ENCODE peak calls at places on chromosome 22, in five cellular contexts. M is BJ, G is ovary, A is GM04503, Z is choroid plexus epithelial cell. T is an unnamed sample.

GRCh38 chr22:40982482-40983385 is 31.6 kb downstream of the RBX1 start:
- DNase-seq in M (no peak), G (no peak), A (no peak), Z (no peak), T (no peak)

GRCh38 chr22:31825513-31825912 is 71.7 kb downstream of the DEPDC5 start:
- DNase-seq in A (no peak), M (no peak), Z (no peak), G (no peak), T (no peak)

GRCh38 chr22:38474003-38474607 is 6.2 kb downstream of the KDELR3 start:
- DNase-seq in A (no peak), M (no peak), G (no peak), Z (no peak), T (no peak)

GRCh38 chr22:37430941-37431340 is 3.7 kb upstream of the ELFN2 start:
- DNase-seq in Z (no peak), G (no peak), A (no peak), M (no peak), T (no peak)

GRCh38 chr22:17357688-17358087 is 11.6 kb upstream of the CECR2 start:
- DNase-seq in G (no peak), A (no peak), Z (no peak), M (no peak), T (no peak)

GRCh38 chr22:42720263-42721044 is at the start of gene A4GALT:
- DNase-seq in Z (no peak), M (no peak), G (no peak), A (no peak), T (no peak)

GRCh38 chr22:24120029-24120428 is 61.3 kb upstream of the SUSD2 start:
- DNase-seq in Z (no peak), M (no peak), G (no peak), A (no peak), T (no peak)

GRCh38 chr22:40334060-40334459 is 12.2 kb upstream of the ADSL start:
- DNase-seq in M (no peak), G (no peak), Z (no peak), A (no peak), T (no peak)

GRCh38 chr22:39267966-39268365 is 23.2 kb upstream of the PDGFB start:
- DNase-seq in G (no peak), M (no peak), A (no peak), Z (no peak), T (no peak)

GRCh38 chr22:43862074-43862881 is at the start of gene SULT4A1:
- DNase-seq in A (no peak), Z (peak), M (no peak), G (no peak), T (peak)

GRCh38 chr22:48167238-48167637 is 1404.8 kb downstream of the TBC1D22A start:
- DNase-seq in A (no peak), M (no peak), G (no peak), Z (no peak), T (no peak)

GRCh38 chr22:28123989-28124766 is 205.1 kb upstream of the PITPNB start:
- DNase-seq in A (no peak), G (no peak), Z (no peak), M (no peak), T (no peak)

GRCh38 chr22:20043997-20044342 is 23.1 kb downstream of the TANGO2 start:
- DNase-seq in Z (no peak), G (no peak), M (no peak), A (no peak), T (no peak)

GRCh38 chr22:46853191-46853590 is 90.7 kb downstream of the TBC1D22A start:
- DNase-seq in G (no peak), M (no peak), A (no peak), Z (no peak), T (no peak)

GRCh38 chr22:30078320-30079311 is 1.6 kb upstream of the HORMAD2 start:
- DNase-seq in Z (no peak), M (no peak), A (no peak), G (no peak), T (no peak)

GRCh38 chr22:22712666-22713365 is 68.4 kb downstream of the GGTLC2 start:
- DNase-seq in G (no peak), M (no peak), Z (no peak), A (no peak), T (no peak)

GRCh38 chr22:22125579-22126468 is 118.8 kb upstream of the VPREB1 start:
- DNase-seq in G (no peak), M (no peak), A (no peak), Z (no peak), T (no peak)

GRCh38 chr22:48959496-48959895 is 868.2 kb downstream of the BRD1 start:
- DNase-seq in G (no peak), A (no peak), M (no peak), Z (no peak), T (no peak)

GRCh38 chr22:20552450-20552894 is 45.1 kb downstream of the MED15 start:
- DNase-seq in M (no peak), G (peak), Z (peak), A (no peak), T (no peak)

GRCh38 chr22:49320714-49321476 is 506.8 kb downstream of the BRD1 start:
- DNase-seq in M (no peak), Z (no peak), A (no peak), G (no peak), T (no peak)

GRCh38 chr22:49499433-49500075 is 328.1 kb downstream of the BRD1 start:
- DNase-seq in Z (no peak), M (no peak), G (no peak), A (no peak), T (no peak)

GRCh38 chr22:43437871-43438475 is 26.2 kb downstream of the MPPED1 start:
- DNase-seq in A (no peak), M (no peak), G (no peak), Z (no peak), T (no peak)

GRCh38 chr22:43232445-43232844 is 45.5 kb upstream of the TTLL12 start:
- DNase-seq in M (no peak), G (no peak), A (no peak), Z (no peak), T (no peak)

GRCh38 chr22:27747396-27748256 is 53.9 kb downstream of the MN1 start:
- DNase-seq in G (no peak), A (no peak), Z (no peak), M (no peak), T (no peak)

GRCh38 chr22:41687901-41688364 is 734 bp downstream of the SNU13 start:
- DNase-seq in Z (peak), G (no peak), A (no peak), M (no peak), T (no peak)

GRCh38 chr22:36913431-36914382 is at the start of gene CSF2RB:
- DNase-seq in G (no peak), Z (no peak), M (no peak), A (no peak), T (no peak)

GRCh38 chr22:42648368-42649260 is 578 bp downstream of the CYB5R3 start:
- DNase-seq in Z (peak), G (no peak), A (no peak), M (no peak), T (peak)

GRCh38 chr22:39431821-39432251 is 25.0 kb upstream of the MGAT3 start:
- DNase-seq in Z (peak), M (no peak), G (no peak), A (no peak), T (no peak)

GRCh38 chr22:19128009-19128401 is 3.1 kb upstream of the TSSK2 start:
- DNase-seq in M (no peak), A (no peak), Z (no peak), G (no peak), T (no peak)

GRCh38 chr22:22942511-22943329 is 55.1 kb downstream of the IGLL5 start:
- DNase-seq in M (no peak), A (no peak), Z (peak), G (peak), T (peak)

GRCh38 chr22:50473088-50473487 is 1.7 kb downstream of the SBF1 start:
- DNase-seq in Z (no peak), G (no peak), A (no peak), M (no peak), T (peak)

GRCh38 chr22:27494821-27495220 is 306.7 kb downstream of the MN1 start:
- DNase-seq in M (no peak), Z (peak), A (no peak), G (no peak), T (no peak)

GRCh38 chr22:44444341-44445306 is 53.4 kb downstream of the RTL6 start:
- DNase-seq in A (no peak), Z (peak), G (no peak), M (no peak), T (peak)

GRCh38 chr22:30781271-30781875 is 86.7 kb downstream of the OSBP2 start:
- DNase-seq in Z (no peak), A (no peak), M (no peak), G (no peak), T (no peak)